ENCODE peak calls at places on chromosomes 2 and 18, in four cellular contexts. S is fibroblast of lung, W is stomach, L is neuronal stem cell. J is an unnamed sample.

GRCh38 chr2:62198237-62198633 is 2.3 kb downstream of the B3GNT2 start:
- DNase-seq in S (no peak), W (no peak), L (no peak), J (no peak)

GRCh38 chr18:45935591-45936335 is 31.4 kb downstream of the EPG5 start:
- DNase-seq in W (no peak), L (no peak), S (peak; percentile 23), J (no peak)

GRCh38 chr2:122203523-122203922 is 448.1 kb downstream of the TSN start:
- DNase-seq in L (no peak), S (peak; percentile 59), W (no peak), J (no peak)

GRCh38 chr2:99153921-99154604 is 679 bp downstream of the TSGA10 start:
- DNase-seq in L (no peak), W (no peak), S (no peak), J (no peak)

GRCh38 chr18:6200375-6200774 is 214.3 kb downstream of the L3MBTL4 start:
- DNase-seq in L (no peak), S (no peak), W (no peak), J (no peak)

GRCh38 chr18:58337285-58337684 is 291.6 kb downstream of the ALPK2 start:
- DNase-seq in W (no peak), S (no peak), L (no peak), J (no peak)

GRCh38 chr18:73296686-73297085 is 428.9 kb upstream of the NETO1 start:
- DNase-seq in S (no peak), W (no peak), L (no peak), J (no peak)

GRCh38 chr2:149330127-149331022 is at the start of gene LYPD6:
- DNase-seq in S (peak; percentile 66), W (peak; percentile 84), L (peak; percentile 82), J (no peak)

GRCh38 chr18:51193621-51194287 is 3.7 kb downstream of the MEX3C start:
- DNase-seq in W (no peak), L (no peak), S (peak; percentile 44), J (no peak)

GRCh38 chr18:79944126-79944731 is 7.2 kb downstream of the SLC66A2 start:
- DNase-seq in L (no peak), S (no peak), W (peak; percentile 57), J (no peak)

GRCh38 chr2:203532957-203533695 is 2.0 kb downstream of the RAPH1 start:
- DNase-seq in W (no peak), L (peak; percentile 20), S (peak; percentile 47), J (no peak)

GRCh38 chr2:11553661-11554429 is 20.0 kb downstream of the GREB1 start:
- DNase-seq in W (no peak), L (no peak), S (peak; percentile 31), J (no peak)

GRCh38 chr18:48621815-48622555 is 83.2 kb downstream of the CTIF start:
- DNase-seq in W (no peak), S (no peak), L (no peak), J (no peak)

GRCh38 chr18:61350578-61350977 is 17.3 kb downstream of the CDH20 start:
- DNase-seq in W (no peak), L (no peak), S (no peak), J (no peak)

GRCh38 chr18:47263197-47263827 is 11.9 kb upstream of the SKOR2 start:
- DNase-seq in W (no peak), S (no peak), L (no peak), J (no peak)

GRCh38 chr2:118223487-118224136 is 135.3 kb downstream of the INSIG2 start:
- DNase-seq in L (no peak), W (no peak), S (peak; percentile 15), J (no peak)

GRCh38 chr2:133221398-133221797 is 346.9 kb downstream of the NCKAP5 start:
- DNase-seq in W (no peak), L (no peak), S (no peak), J (no peak)

GRCh38 chr2:160221391-160222276 is 21.6 kb upstream of the ITGB6 start:
- DNase-seq in L (no peak), S (peak; percentile 80), W (peak; percentile 86), J (no peak)

DNA sequence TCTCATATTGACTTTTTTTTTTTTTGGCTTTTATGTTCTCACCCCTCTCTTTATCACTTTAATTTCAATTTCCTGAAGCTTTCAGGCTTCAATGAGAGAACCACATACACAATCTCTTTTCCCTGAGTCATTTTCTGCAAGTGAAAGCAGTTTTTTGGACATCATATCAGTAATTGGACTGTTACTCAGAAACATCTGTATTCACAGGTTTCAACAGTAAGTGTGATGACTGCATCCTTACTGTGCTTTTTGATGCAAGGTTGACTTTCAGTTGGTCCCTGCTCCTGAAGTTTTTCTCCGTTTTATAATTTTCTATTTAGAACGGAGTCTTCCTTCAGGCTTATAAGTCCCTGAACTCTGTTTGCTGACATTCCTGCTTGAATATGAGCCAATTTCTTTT is 70.5 kb upstream of the CCBE1 start:
- DNase-seq in L (no peak), S (peak; percentile 62), W (no peak), J (no peak)
- H3K27ac ChIP-seq in L (no peak overlapping the region), S (peak overlapping the region; percentile 11), W (no peak overlapping the region), J (no peak overlapping the region)

DNA sequence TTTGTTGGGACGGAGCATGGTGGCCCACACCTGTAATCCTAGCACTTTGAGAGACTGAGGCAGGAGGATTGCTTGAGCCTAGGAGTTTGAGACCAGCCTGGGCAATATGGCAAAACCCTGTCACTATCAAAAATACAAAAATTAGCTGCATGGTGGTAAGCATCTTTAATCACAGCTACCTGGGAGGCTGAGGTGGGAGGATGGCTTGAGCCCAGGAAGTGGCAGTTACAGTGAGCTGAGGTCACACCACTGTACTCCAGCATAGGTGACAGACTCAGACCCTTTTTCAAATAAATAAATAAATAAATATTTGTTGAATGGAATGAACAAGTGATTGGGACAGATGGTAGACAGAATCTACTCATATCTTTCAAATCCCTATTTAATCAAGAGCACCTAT is 5.7 kb upstream of the ITPRIPL1 start:
- DNase-seq in W (no peak), S (no peak), L (no peak), J (no peak)
- H3K27me3 ChIP-seq in W (peaks cover 24% of the 10 kb centered on the region), S (no peaks in the 10 kb centered on the region), L (no peaks in the 10 kb centered on the region), J (no peaks in the 10 kb centered on the region)

GRCh38 chr2:79721966-79722365 is 209.1 kb downstream of the CTNNA2 start:
- DNase-seq in S (peak; percentile 2), W (no peak), L (no peak), J (no peak)

GRCh38 chr2:79729532-79729931 is 216.7 kb downstream of the CTNNA2 start:
- DNase-seq in S (no peak), L (peak; percentile 37), W (no peak), J (no peak)

DNA sequence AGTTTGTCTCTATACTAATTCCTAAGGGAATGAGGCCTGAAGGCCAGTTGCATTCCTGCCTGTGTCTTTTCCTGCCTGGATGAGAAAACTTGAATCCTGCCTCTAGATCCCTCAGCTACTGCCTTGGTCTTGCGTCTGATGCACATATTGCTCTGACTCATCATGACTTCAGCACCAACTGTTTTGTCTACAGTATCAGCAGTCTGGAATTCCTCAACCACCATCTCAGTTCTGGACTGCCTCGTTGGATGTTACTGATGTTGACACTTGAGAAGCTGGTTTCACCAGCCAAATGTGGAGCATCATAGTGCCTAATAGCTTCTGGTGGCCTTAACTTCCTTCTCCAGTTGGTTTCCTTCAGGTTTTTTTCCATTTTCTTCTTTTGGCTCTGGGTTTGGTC is 211.0 kb downstream of the CTNNA2 start:
- DNase-seq in L (no peak), S (peak; percentile 81), W (no peak), J (no peak)
- H3K36me3 ChIP-seq in L (no peaks in the 10 kb centered on the region), S (no peaks in the 10 kb centered on the region), W (no peaks in the 10 kb centered on the region), J (no peaks in the 10 kb centered on the region)

GRCh38 chr2:205957452-205958154 is 128.4 kb downstream of the INO80D start:
- DNase-seq in L (no peak), W (no peak), S (no peak), J (no peak)
- H3K27ac ChIP-seq in L (no peak overlapping the region), W (no peak overlapping the region), S (no peak overlapping the region), J (no peak overlapping the region)

GRCh38 chr2:199469514-199470360 is 12.0 kb upstream of the SATB2 start:
- DNase-seq in W (no peak), L (peak; percentile 12), S (no peak), J (no peak)

GRCh38 chr2:199470672-199471442 is 13.1 kb upstream of the SATB2 start:
- DNase-seq in W (no peak), S (no peak), L (peak; percentile 8), J (no peak)

GRCh38 chr2:199468561-199469513 is 11.1 kb upstream of the SATB2 start:
- DNase-seq in W (no peak), S (no peak), L (peak; percentile 38), J (no peak)

GRCh38 chr2:199470361-199470671 is 12.6 kb upstream of the SATB2 start:
- DNase-seq in L (no peak), W (no peak), S (no peak), J (no peak)

GRCh38 chr2:199471443-199472057 is 13.8 kb upstream of the SATB2 start:
- DNase-seq in W (peak; percentile 63), S (peak; percentile 42), L (peak; percentile 70), J (no peak)
- H3K27me3 ChIP-seq in W (peaks cover 87% of the 10 kb centered on the region), S (peaks cover 60% of the 10 kb centered on the region), L (peaks cover 83% of the 10 kb centered on the region), J (peaks cover 42% of the 10 kb centered on the region)

GRCh38 chr2:32485399-32485798 is 128.6 kb downstream of the BIRC6 start:
- DNase-seq in L (no peak), S (peak; percentile 20), W (no peak), J (no peak)
- H3K36me3 ChIP-seq in L (peaks cover 8% of the 10 kb centered on the region), S (no peaks in the 10 kb centered on the region), W (peaks cover 99% of the 10 kb centered on the region), J (peaks cover 44% of the 10 kb centered on the region)

J was measured in thoracic aorta.